ENCODE peak calls at places on chromosomes 11 and 22, in eight cellular contexts. One of them, this sample, is unnamed.
A peak's percentile ranks its signal among the peaks of the same experiment; 100 is the strongest.

GRCh38 chr11:86058360-86058759 is 10.5 kb downstream of the PICALM start:
- DNase-seq in neural crest cell: no peak
- DNase-seq in SHP77: no peak
- DNase-seq in NCI-H345: no peak
- DNase-seq in naive thymus-derived CD8-positive, alpha-beta T cell: no peak
- DNase-seq in C1 segment of cervical spinal cord: no peak
- DNase-seq in activated CD4-positive, CD25-positive, alpha-beta regulatory T cell treated with anti-CD3 and anti-CD28 coated beads, Interleukin-2, amount 50 U/mL, for 72 hours: no peak
- DNase-seq in heart right ventricle: no peak
- DNase-seq in this sample: no peak

GRCh38 chr11:15223318-15223717 is 108.6 kb downstream of the INSC start:
- DNase-seq in SHP77: no peak
- DNase-seq in C1 segment of cervical spinal cord: no peak
- DNase-seq in naive thymus-derived CD8-positive, alpha-beta T cell: no peak
- DNase-seq in heart right ventricle: no peak
- DNase-seq in activated CD4-positive, CD25-positive, alpha-beta regulatory T cell treated with anti-CD3 and anti-CD28 coated beads, Interleukin-2, amount 50 U/mL, for 72 hours: no peak
- DNase-seq in neural crest cell: no peak
- DNase-seq in NCI-H345: no peak
- DNase-seq in this sample: no peak

GRCh38 chr22:44669725-44670027 is 32.3 kb upstream of the PRR5 start:
- DNase-seq in SHP77: peak; percentile 60
- DNase-seq in activated CD4-positive, CD25-positive, alpha-beta regulatory T cell treated with anti-CD3 and anti-CD28 coated beads, Interleukin-2, amount 50 U/mL, for 72 hours: no peak
- DNase-seq in naive thymus-derived CD8-positive, alpha-beta T cell: peak; percentile 23
- DNase-seq in C1 segment of cervical spinal cord: no peak
- DNase-seq in NCI-H345: no peak
- DNase-seq in heart right ventricle: no peak
- DNase-seq in neural crest cell: no peak
- DNase-seq in this sample: no peak

GRCh38 chr11:110491577-110492352 is 62.0 kb downstream of the FDX1 start:
- DNase-seq in heart right ventricle: no peak
- DNase-seq in naive thymus-derived CD8-positive, alpha-beta T cell: no peak
- DNase-seq in SHP77: no peak
- DNase-seq in NCI-H345: no peak
- DNase-seq in neural crest cell: no peak
- DNase-seq in C1 segment of cervical spinal cord: no peak
- DNase-seq in activated CD4-positive, CD25-positive, alpha-beta regulatory T cell treated with anti-CD3 and anti-CD28 coated beads, Interleukin-2, amount 50 U/mL, for 72 hours: no peak
- DNase-seq in this sample: no peak

GRCh38 chr11:131957891-131958290 is 587.5 kb downstream of the NTM start:
- DNase-seq in activated CD4-positive, CD25-positive, alpha-beta regulatory T cell treated with anti-CD3 and anti-CD28 coated beads, Interleukin-2, amount 50 U/mL, for 72 hours: no peak
- DNase-seq in heart right ventricle: no peak
- DNase-seq in neural crest cell: no peak
- DNase-seq in naive thymus-derived CD8-positive, alpha-beta T cell: no peak
- DNase-seq in C1 segment of cervical spinal cord: no peak
- DNase-seq in NCI-H345: no peak
- DNase-seq in SHP77: no peak
- DNase-seq in this sample: no peak

GRCh38 chr22:42581762-42582716 is 28.3 kb downstream of the SERHL2 start:
- DNase-seq in activated CD4-positive, CD25-positive, alpha-beta regulatory T cell treated with anti-CD3 and anti-CD28 coated beads, Interleukin-2, amount 50 U/mL, for 72 hours: peak; percentile 84
- DNase-seq in SHP77: peak; percentile 70
- DNase-seq in neural crest cell: peak; percentile 69
- DNase-seq in C1 segment of cervical spinal cord: peak; percentile 27
- DNase-seq in heart right ventricle: peak; percentile 84
- DNase-seq in NCI-H345: peak; percentile 73
- DNase-seq in naive thymus-derived CD8-positive, alpha-beta T cell: peak; percentile 81
- DNase-seq in this sample: peak; percentile 37

GRCh38 chr11:34468209-34468841 is 29.6 kb downstream of the CAT start:
- DNase-seq in C1 segment of cervical spinal cord: no peak
- DNase-seq in heart right ventricle: no peak
- DNase-seq in naive thymus-derived CD8-positive, alpha-beta T cell: peak; percentile 37
- DNase-seq in neural crest cell: no peak
- DNase-seq in SHP77: no peak
- DNase-seq in activated CD4-positive, CD25-positive, alpha-beta regulatory T cell treated with anti-CD3 and anti-CD28 coated beads, Interleukin-2, amount 50 U/mL, for 72 hours: peak; percentile 37
- DNase-seq in NCI-H345: no peak
- DNase-seq in this sample: no peak

GRCh38 chr11:76803023-76803422 is 19.9 kb downstream of the TSKU start:
- DNase-seq in SHP77: no peak
- DNase-seq in activated CD4-positive, CD25-positive, alpha-beta regulatory T cell treated with anti-CD3 and anti-CD28 coated beads, Interleukin-2, amount 50 U/mL, for 72 hours: no peak
- DNase-seq in NCI-H345: no peak
- DNase-seq in heart right ventricle: no peak
- DNase-seq in naive thymus-derived CD8-positive, alpha-beta T cell: no peak
- DNase-seq in C1 segment of cervical spinal cord: no peak
- DNase-seq in neural crest cell: no peak
- DNase-seq in this sample: no peak

GRCh38 chr11:2211113-2211971 is 39.7 kb upstream of the TH start:
- DNase-seq in SHP77: peak; percentile 70
- DNase-seq in NCI-H345: peak; percentile 77
- DNase-seq in neural crest cell: no peak
- DNase-seq in heart right ventricle: peak; percentile 6
- DNase-seq in C1 segment of cervical spinal cord: no peak
- DNase-seq in activated CD4-positive, CD25-positive, alpha-beta regulatory T cell treated with anti-CD3 and anti-CD28 coated beads, Interleukin-2, amount 50 U/mL, for 72 hours: peak; percentile 25
- DNase-seq in naive thymus-derived CD8-positive, alpha-beta T cell: no peak
- DNase-seq in this sample: no peak

GRCh38 chr11:68312780-68313573 is 586 bp downstream of the LRP5 start:
- DNase-seq in activated CD4-positive, CD25-positive, alpha-beta regulatory T cell treated with anti-CD3 and anti-CD28 coated beads, Interleukin-2, amount 50 U/mL, for 72 hours: no peak
- DNase-seq in neural crest cell: no peak
- DNase-seq in SHP77: no peak
- DNase-seq in C1 segment of cervical spinal cord: no peak
- DNase-seq in naive thymus-derived CD8-positive, alpha-beta T cell: peak; percentile 31
- DNase-seq in NCI-H345: no peak
- DNase-seq in heart right ventricle: no peak
- DNase-seq in this sample: no peak

GRCh38 chr11:62166371-62166770 is 23.6 kb upstream of the SCGB1D1 start:
- DNase-seq in C1 segment of cervical spinal cord: no peak
- DNase-seq in naive thymus-derived CD8-positive, alpha-beta T cell: no peak
- DNase-seq in heart right ventricle: no peak
- DNase-seq in neural crest cell: no peak
- DNase-seq in activated CD4-positive, CD25-positive, alpha-beta regulatory T cell treated with anti-CD3 and anti-CD28 coated beads, Interleukin-2, amount 50 U/mL, for 72 hours: no peak
- DNase-seq in NCI-H345: no peak
- DNase-seq in SHP77: no peak
- DNase-seq in this sample: no peak

GRCh38 chr11:1422481-1422880 is 32.7 kb downstream of the BRSK2 start:
- DNase-seq in SHP77: no peak
- DNase-seq in activated CD4-positive, CD25-positive, alpha-beta regulatory T cell treated with anti-CD3 and anti-CD28 coated beads, Interleukin-2, amount 50 U/mL, for 72 hours: no peak
- DNase-seq in NCI-H345: no peak
- DNase-seq in neural crest cell: no peak
- DNase-seq in heart right ventricle: no peak
- DNase-seq in C1 segment of cervical spinal cord: no peak
- DNase-seq in naive thymus-derived CD8-positive, alpha-beta T cell: no peak
- DNase-seq in this sample: no peak

GRCh38 chr11:47595029-47595428 is 818 bp upstream of the C1QTNF4 start:
- DNase-seq in neural crest cell: no peak
- DNase-seq in naive thymus-derived CD8-positive, alpha-beta T cell: no peak
- DNase-seq in NCI-H345: no peak
- DNase-seq in SHP77: no peak
- DNase-seq in C1 segment of cervical spinal cord: no peak
- DNase-seq in activated CD4-positive, CD25-positive, alpha-beta regulatory T cell treated with anti-CD3 and anti-CD28 coated beads, Interleukin-2, amount 50 U/mL, for 72 hours: no peak
- DNase-seq in heart right ventricle: peak; percentile 35
- DNase-seq in this sample: no peak

GRCh38 chr11:120210651-120211521 is at the start of gene OAF:
- DNase-seq in C1 segment of cervical spinal cord: peak; percentile 36
- DNase-seq in NCI-H345: peak; percentile 16
- DNase-seq in heart right ventricle: peak; percentile 82
- DNase-seq in activated CD4-positive, CD25-positive, alpha-beta regulatory T cell treated with anti-CD3 and anti-CD28 coated beads, Interleukin-2, amount 50 U/mL, for 72 hours: peak; percentile 40
- DNase-seq in neural crest cell: peak; percentile 81
- DNase-seq in SHP77: no peak
- DNase-seq in naive thymus-derived CD8-positive, alpha-beta T cell: peak; percentile 79
- DNase-seq in this sample: peak; percentile 70

GRCh38 chr11:90449643-90450042 is 226.8 kb upstream of the CHORDC1 start:
- DNase-seq in NCI-H345: no peak
- DNase-seq in naive thymus-derived CD8-positive, alpha-beta T cell: no peak
- DNase-seq in heart right ventricle: no peak
- DNase-seq in activated CD4-positive, CD25-positive, alpha-beta regulatory T cell treated with anti-CD3 and anti-CD28 coated beads, Interleukin-2, amount 50 U/mL, for 72 hours: no peak
- DNase-seq in SHP77: no peak
- DNase-seq in C1 segment of cervical spinal cord: no peak
- DNase-seq in neural crest cell: no peak
- DNase-seq in this sample: no peak

GRCh38 chr11:17506314-17506713 is 29.7 kb upstream of the ABCC8 start:
- DNase-seq in neural crest cell: no peak
- DNase-seq in C1 segment of cervical spinal cord: no peak
- DNase-seq in heart right ventricle: no peak
- DNase-seq in activated CD4-positive, CD25-positive, alpha-beta regulatory T cell treated with anti-CD3 and anti-CD28 coated beads, Interleukin-2, amount 50 U/mL, for 72 hours: no peak
- DNase-seq in NCI-H345: no peak
- DNase-seq in SHP77: no peak
- DNase-seq in naive thymus-derived CD8-positive, alpha-beta T cell: no peak
- DNase-seq in this sample: no peak

GRCh38 chr11:117631336-117632090 is 165.5 kb downstream of the DSCAML1 start:
- DNase-seq in neural crest cell: no peak
- DNase-seq in naive thymus-derived CD8-positive, alpha-beta T cell: no peak
- DNase-seq in C1 segment of cervical spinal cord: no peak
- DNase-seq in heart right ventricle: no peak
- DNase-seq in NCI-H345: no peak
- DNase-seq in SHP77: no peak
- DNase-seq in activated CD4-positive, CD25-positive, alpha-beta regulatory T cell treated with anti-CD3 and anti-CD28 coated beads, Interleukin-2, amount 50 U/mL, for 72 hours: no peak
- DNase-seq in this sample: no peak

GRCh38 chr11:135022430-135022829 is 610.4 kb upstream of the B3GAT1 start:
- DNase-seq in naive thymus-derived CD8-positive, alpha-beta T cell: no peak
- DNase-seq in heart right ventricle: no peak
- DNase-seq in neural crest cell: no peak
- DNase-seq in SHP77: no peak
- DNase-seq in NCI-H345: no peak
- DNase-seq in C1 segment of cervical spinal cord: no peak
- DNase-seq in activated CD4-positive, CD25-positive, alpha-beta regulatory T cell treated with anti-CD3 and anti-CD28 coated beads, Interleukin-2, amount 50 U/mL, for 72 hours: no peak
- DNase-seq in this sample: no peak

GRCh38 chr11:30465192-30465591 is 121.0 kb downstream of the MPPED2 start:
- DNase-seq in neural crest cell: no peak
- DNase-seq in C1 segment of cervical spinal cord: no peak
- DNase-seq in NCI-H345: no peak
- DNase-seq in naive thymus-derived CD8-positive, alpha-beta T cell: no peak
- DNase-seq in SHP77: no peak
- DNase-seq in heart right ventricle: no peak
- DNase-seq in activated CD4-positive, CD25-positive, alpha-beta regulatory T cell treated with anti-CD3 and anti-CD28 coated beads, Interleukin-2, amount 50 U/mL, for 72 hours: no peak
- DNase-seq in this sample: no peak

GRCh38 chr11:71212871-71213559 is 39.4 kb downstream of the SHANK2 start:
- DNase-seq in NCI-H345: no peak
- DNase-seq in activated CD4-positive, CD25-positive, alpha-beta regulatory T cell treated with anti-CD3 and anti-CD28 coated beads, Interleukin-2, amount 50 U/mL, for 72 hours: no peak
- DNase-seq in SHP77: no peak
- DNase-seq in heart right ventricle: no peak
- DNase-seq in neural crest cell: no peak
- DNase-seq in naive thymus-derived CD8-positive, alpha-beta T cell: no peak
- DNase-seq in C1 segment of cervical spinal cord: no peak
- DNase-seq in this sample: no peak

GRCh38 chr11:63680842-63681207 is 475 bp upstream of the RTN3 start:
- DNase-seq in neural crest cell: peak; percentile 2
- DNase-seq in NCI-H345: peak; percentile 53
- DNase-seq in heart right ventricle: no peak
- DNase-seq in activated CD4-positive, CD25-positive, alpha-beta regulatory T cell treated with anti-CD3 and anti-CD28 coated beads, Interleukin-2, amount 50 U/mL, for 72 hours: no peak
- DNase-seq in naive thymus-derived CD8-positive, alpha-beta T cell: no peak
- DNase-seq in SHP77: peak; percentile 57
- DNase-seq in C1 segment of cervical spinal cord: no peak
- DNase-seq in this sample: no peak

GRCh38 chr11:133897331-133897650 is 52.0 kb upstream of the SPATA19 start:
- DNase-seq in NCI-H345: no peak
- DNase-seq in neural crest cell: no peak
- DNase-seq in SHP77: no peak
- DNase-seq in C1 segment of cervical spinal cord: no peak
- DNase-seq in heart right ventricle: no peak
- DNase-seq in activated CD4-positive, CD25-positive, alpha-beta regulatory T cell treated with anti-CD3 and anti-CD28 coated beads, Interleukin-2, amount 50 U/mL, for 72 hours: no peak
- DNase-seq in naive thymus-derived CD8-positive, alpha-beta T cell: no peak
- DNase-seq in this sample: no peak

GRCh38 chr11:111167666-111168065 is 77.9 kb upstream of the POU2AF2 start:
- DNase-seq in heart right ventricle: no peak
- DNase-seq in naive thymus-derived CD8-positive, alpha-beta T cell: no peak
- DNase-seq in C1 segment of cervical spinal cord: no peak
- DNase-seq in NCI-H345: no peak
- DNase-seq in neural crest cell: no peak
- DNase-seq in activated CD4-positive, CD25-positive, alpha-beta regulatory T cell treated with anti-CD3 and anti-CD28 coated beads, Interleukin-2, amount 50 U/mL, for 72 hours: no peak
- DNase-seq in SHP77: no peak
- DNase-seq in this sample: no peak

GRCh38 chr11:134498326-134499139 is 86.5 kb upstream of the B3GAT1 start:
- DNase-seq in NCI-H345: peak; percentile 62
- DNase-seq in naive thymus-derived CD8-positive, alpha-beta T cell: no peak
- DNase-seq in SHP77: no peak
- DNase-seq in neural crest cell: no peak
- DNase-seq in activated CD4-positive, CD25-positive, alpha-beta regulatory T cell treated with anti-CD3 and anti-CD28 coated beads, Interleukin-2, amount 50 U/mL, for 72 hours: no peak
- DNase-seq in heart right ventricle: peak; percentile 28
- DNase-seq in C1 segment of cervical spinal cord: no peak
- DNase-seq in this sample: no peak

GRCh38 chr11:26286472-26287066 is 45.4 kb upstream of the ANO3 start:
- DNase-seq in C1 segment of cervical spinal cord: no peak
- DNase-seq in NCI-H345: no peak
- DNase-seq in naive thymus-derived CD8-positive, alpha-beta T cell: no peak
- DNase-seq in SHP77: no peak
- DNase-seq in neural crest cell: peak; percentile 25
- DNase-seq in activated CD4-positive, CD25-positive, alpha-beta regulatory T cell treated with anti-CD3 and anti-CD28 coated beads, Interleukin-2, amount 50 U/mL, for 72 hours: no peak
- DNase-seq in heart right ventricle: no peak
- DNase-seq in this sample: no peak

GRCh38 chr22:31102441-31103081 is 4.8 kb downstream of the SELENOM start:
- DNase-seq in activated CD4-positive, CD25-positive, alpha-beta regulatory T cell treated with anti-CD3 and anti-CD28 coated beads, Interleukin-2, amount 50 U/mL, for 72 hours: no peak
- DNase-seq in NCI-H345: no peak
- DNase-seq in naive thymus-derived CD8-positive, alpha-beta T cell: no peak
- DNase-seq in C1 segment of cervical spinal cord: no peak
- DNase-seq in heart right ventricle: peak; percentile 67
- DNase-seq in SHP77: no peak
- DNase-seq in neural crest cell: no peak
- DNase-seq in this sample: peak; percentile 58

GRCh38 chr22:35377735-35378134 is 3.2 kb upstream of the HMOX1 start:
- DNase-seq in heart right ventricle: no peak
- DNase-seq in C1 segment of cervical spinal cord: no peak
- DNase-seq in SHP77: no peak
- DNase-seq in neural crest cell: no peak
- DNase-seq in naive thymus-derived CD8-positive, alpha-beta T cell: no peak
- DNase-seq in activated CD4-positive, CD25-positive, alpha-beta regulatory T cell treated with anti-CD3 and anti-CD28 coated beads, Interleukin-2, amount 50 U/mL, for 72 hours: no peak
- DNase-seq in NCI-H345: no peak
- DNase-seq in this sample: no peak

GRCh38 chr22:37166675-37167066 is 17.0 kb upstream of the IL2RB start:
- DNase-seq in naive thymus-derived CD8-positive, alpha-beta T cell: peak; percentile 82
- DNase-seq in NCI-H345: peak; percentile 47
- DNase-seq in neural crest cell: peak; percentile 82
- DNase-seq in heart right ventricle: peak; percentile 90
- DNase-seq in C1 segment of cervical spinal cord: peak; percentile 36
- DNase-seq in SHP77: peak; percentile 71
- DNase-seq in activated CD4-positive, CD25-positive, alpha-beta regulatory T cell treated with anti-CD3 and anti-CD28 coated beads, Interleukin-2, amount 50 U/mL, for 72 hours: peak; percentile 90
- DNase-seq in this sample: peak; percentile 67

GRCh38 chr11:133506551-133507094 is 25.7 kb downstream of the OPCML start:
- DNase-seq in neural crest cell: no peak
- DNase-seq in SHP77: no peak
- DNase-seq in activated CD4-positive, CD25-positive, alpha-beta regulatory T cell treated with anti-CD3 and anti-CD28 coated beads, Interleukin-2, amount 50 U/mL, for 72 hours: no peak
- DNase-seq in NCI-H345: no peak
- DNase-seq in heart right ventricle: no peak
- DNase-seq in C1 segment of cervical spinal cord: no peak
- DNase-seq in naive thymus-derived CD8-positive, alpha-beta T cell: no peak
- DNase-seq in this sample: no peak

GRCh38 chr11:9203715-9204311 is 61.3 kb downstream of the DENND5A start:
- DNase-seq in C1 segment of cervical spinal cord: no peak
- DNase-seq in NCI-H345: no peak
- DNase-seq in activated CD4-positive, CD25-positive, alpha-beta regulatory T cell treated with anti-CD3 and anti-CD28 coated beads, Interleukin-2, amount 50 U/mL, for 72 hours: no peak
- DNase-seq in SHP77: no peak
- DNase-seq in neural crest cell: no peak
- DNase-seq in naive thymus-derived CD8-positive, alpha-beta T cell: peak; percentile 48
- DNase-seq in heart right ventricle: no peak
- DNase-seq in this sample: no peak

GRCh38 chr22:26618487-26618886 is 660 bp upstream of the CRYBB1 start:
- DNase-seq in neural crest cell: no peak
- DNase-seq in C1 segment of cervical spinal cord: no peak
- DNase-seq in activated CD4-positive, CD25-positive, alpha-beta regulatory T cell treated with anti-CD3 and anti-CD28 coated beads, Interleukin-2, amount 50 U/mL, for 72 hours: no peak
- DNase-seq in SHP77: no peak
- DNase-seq in heart right ventricle: no peak
- DNase-seq in naive thymus-derived CD8-positive, alpha-beta T cell: no peak
- DNase-seq in NCI-H345: no peak
- DNase-seq in this sample: no peak

GRCh38 chr11:68002943-68003845 is 703 bp downstream of the UNC93B1 start:
- DNase-seq in SHP77: no peak
- DNase-seq in neural crest cell: no peak
- DNase-seq in C1 segment of cervical spinal cord: no peak
- DNase-seq in NCI-H345: peak; percentile 45
- DNase-seq in naive thymus-derived CD8-positive, alpha-beta T cell: peak; percentile 70
- DNase-seq in activated CD4-positive, CD25-positive, alpha-beta regulatory T cell treated with anti-CD3 and anti-CD28 coated beads, Interleukin-2, amount 50 U/mL, for 72 hours: peak; percentile 54
- DNase-seq in heart right ventricle: peak; percentile 49
- DNase-seq in this sample: no peak

GRCh38 chr22:37546436-37547248 is 13.6 kb upstream of the CDC42EP1 start:
- DNase-seq in C1 segment of cervical spinal cord: no peak
- DNase-seq in naive thymus-derived CD8-positive, alpha-beta T cell: no peak
- DNase-seq in SHP77: no peak
- DNase-seq in NCI-H345: no peak
- DNase-seq in activated CD4-positive, CD25-positive, alpha-beta regulatory T cell treated with anti-CD3 and anti-CD28 coated beads, Interleukin-2, amount 50 U/mL, for 72 hours: no peak
- DNase-seq in neural crest cell: no peak
- DNase-seq in heart right ventricle: peak; percentile 75
- DNase-seq in this sample: peak; percentile 49

GRCh38 chr11:30392221-30392784 is 69.4 kb downstream of the ARL14EP start:
- DNase-seq in naive thymus-derived CD8-positive, alpha-beta T cell: no peak
- DNase-seq in SHP77: no peak
- DNase-seq in heart right ventricle: no peak
- DNase-seq in activated CD4-positive, CD25-positive, alpha-beta regulatory T cell treated with anti-CD3 and anti-CD28 coated beads, Interleukin-2, amount 50 U/mL, for 72 hours: no peak
- DNase-seq in NCI-H345: no peak
- DNase-seq in C1 segment of cervical spinal cord: no peak
- DNase-seq in neural crest cell: no peak
- DNase-seq in this sample: no peak

This sample was measured in H54.